ENCODE peak calls at places on chromosomes 13 and 19, in eight cellular contexts. One of them, this sample, is unnamed. For H3K9me3, the result is how much of the 10 kb centered on the place peaks cover.

GRCh38 chr19:47344425-47344824 is 4.7 kb upstream of the DHX34 start:
- DNase-seq in tibial nerve: no peak
- DNase-seq in breast epithelium: no peak
- DNase-seq in cardiac muscle cell: no peak
- DNase-seq in tibial artery: no peak
- DNase-seq in colonic mucosa: no peak
- DNase-seq in transverse colon: no peak
- DNase-seq in neural progenitor cell: no peak
- DNase-seq in this sample: no peak

GRCh38 chr19:41264581-41265375 is 606 bp downstream of the HNRNPUL1 start:
- DNase-seq in tibial nerve: peak
- DNase-seq in breast epithelium: peak
- DNase-seq in cardiac muscle cell: peak
- DNase-seq in tibial artery: peak
- DNase-seq in colonic mucosa: peak
- DNase-seq in transverse colon: peak
- DNase-seq in neural progenitor cell: peak
- DNase-seq in this sample: peak

GRCh38 chr13:100392709-100393630 is 195.6 kb downstream of the GGACT start:
- DNase-seq in tibial nerve: peak
- DNase-seq in breast epithelium: peak
- DNase-seq in cardiac muscle cell: peak
- DNase-seq in tibial artery: peak
- DNase-seq in colonic mucosa: peak
- DNase-seq in transverse colon: peak
- DNase-seq in neural progenitor cell: no peak
- DNase-seq in this sample: peak

GRCh38 chr13:113654591-113655357 is 3.2 kb downstream of the ATP4B start:
- DNase-seq in tibial nerve: no peak
- DNase-seq in breast epithelium: no peak
- DNase-seq in cardiac muscle cell: no peak
- DNase-seq in tibial artery: peak
- DNase-seq in colonic mucosa: no peak
- DNase-seq in transverse colon: peak
- DNase-seq in neural progenitor cell: no peak
- DNase-seq in this sample: peak

GRCh38 chr13:30835442-30835841 is 70.6 kb upstream of the MEDAG start:
- DNase-seq in tibial nerve: no peak
- DNase-seq in breast epithelium: no peak
- DNase-seq in cardiac muscle cell: peak
- DNase-seq in tibial artery: no peak
- DNase-seq in colonic mucosa: peak
- DNase-seq in transverse colon: peak
- DNase-seq in neural progenitor cell: no peak
- DNase-seq in this sample: no peak

GRCh38 chr19:15595069-15595468 is 19.9 kb upstream of the CYP4F8 start:
- DNase-seq in tibial nerve: no peak
- DNase-seq in breast epithelium: no peak
- DNase-seq in cardiac muscle cell: no peak
- DNase-seq in tibial artery: no peak
- DNase-seq in colonic mucosa: no peak
- DNase-seq in transverse colon: no peak
- DNase-seq in neural progenitor cell: no peak
- DNase-seq in this sample: no peak

GRCh38 chr13:98486412-98486811 is 90.5 kb downstream of the STK24 start:
- DNase-seq in tibial nerve: no peak
- DNase-seq in breast epithelium: no peak
- DNase-seq in cardiac muscle cell: no peak
- DNase-seq in tibial artery: no peak
- DNase-seq in colonic mucosa: no peak
- DNase-seq in transverse colon: no peak
- DNase-seq in neural progenitor cell: no peak
- DNase-seq in this sample: no peak

GRCh38 chr19:5676711-5677110 is 3.6 kb downstream of the MICOS13 start:
- DNase-seq in tibial nerve: no peak
- DNase-seq in breast epithelium: no peak
- DNase-seq in cardiac muscle cell: no peak
- DNase-seq in tibial artery: no peak
- DNase-seq in colonic mucosa: no peak
- DNase-seq in transverse colon: no peak
- DNase-seq in neural progenitor cell: no peak
- DNase-seq in this sample: no peak

GRCh38 chr13:108877300-108877699 is 247.9 kb downstream of the MYO16 start:
- DNase-seq in tibial nerve: no peak
- DNase-seq in breast epithelium: no peak
- DNase-seq in cardiac muscle cell: no peak
- DNase-seq in tibial artery: no peak
- DNase-seq in colonic mucosa: no peak
- DNase-seq in transverse colon: no peak
- DNase-seq in neural progenitor cell: no peak
- DNase-seq in this sample: no peak

GRCh38 chr13:63691474-63691873 is 2275.8 kb upstream of the PCDH20 start:
- DNase-seq in tibial nerve: no peak
- DNase-seq in breast epithelium: no peak
- DNase-seq in cardiac muscle cell: no peak
- DNase-seq in tibial artery: no peak
- DNase-seq in colonic mucosa: no peak
- DNase-seq in transverse colon: no peak
- DNase-seq in neural progenitor cell: no peak
- DNase-seq in this sample: no peak

GRCh38 chr13:20370815-20371421 is 138.8 kb upstream of the GJB6 start:
- DNase-seq in tibial nerve: no peak
- DNase-seq in breast epithelium: no peak
- DNase-seq in cardiac muscle cell: no peak
- DNase-seq in tibial artery: no peak
- DNase-seq in colonic mucosa: no peak
- DNase-seq in transverse colon: no peak
- DNase-seq in neural progenitor cell: no peak
- DNase-seq in this sample: no peak

GRCh38 chr19:53132231-53132991 is at the start of gene ZNF415:
- DNase-seq in tibial nerve: peak
- DNase-seq in breast epithelium: peak
- DNase-seq in cardiac muscle cell: peak
- DNase-seq in tibial artery: peak
- DNase-seq in colonic mucosa: peak
- DNase-seq in transverse colon: peak
- DNase-seq in neural progenitor cell: peak
- DNase-seq in this sample: peak

GRCh38 chr13:71674776-71675352 is 192.1 kb downstream of the DACH1 start:
- DNase-seq in tibial nerve: no peak
- DNase-seq in breast epithelium: no peak
- DNase-seq in cardiac muscle cell: no peak
- DNase-seq in tibial artery: no peak
- DNase-seq in colonic mucosa: no peak
- DNase-seq in transverse colon: no peak
- DNase-seq in neural progenitor cell: no peak
- DNase-seq in this sample: no peak

GRCh38 chr13:71677114-71677513 is 189.9 kb downstream of the DACH1 start:
- DNase-seq in tibial nerve: no peak
- DNase-seq in breast epithelium: no peak
- DNase-seq in cardiac muscle cell: no peak
- DNase-seq in tibial artery: no peak
- DNase-seq in colonic mucosa: no peak
- DNase-seq in transverse colon: no peak
- DNase-seq in neural progenitor cell: no peak
- DNase-seq in this sample: no peak

DNA sequence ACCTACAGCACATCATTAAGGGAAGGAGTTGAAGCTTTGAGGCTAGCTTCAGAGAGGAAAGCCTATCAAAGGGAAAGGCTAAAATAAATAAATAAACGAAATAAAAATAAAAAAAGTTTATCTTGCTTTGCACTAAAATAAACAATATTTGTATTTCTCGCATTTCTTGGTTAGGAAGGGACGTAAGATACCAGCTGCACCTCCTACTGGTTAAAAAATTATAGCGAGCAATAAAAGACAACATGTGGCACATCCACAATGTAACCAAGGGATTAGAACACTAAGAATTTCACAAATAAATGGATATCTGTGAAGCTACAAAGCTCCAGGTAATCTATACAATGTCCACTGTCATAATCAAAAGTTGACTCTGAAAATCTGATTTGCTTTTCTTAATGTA is 194.5 kb downstream of the DACH1 start:
- DNase-seq in tibial nerve: no peak
- DNase-seq in breast epithelium: no peak
- DNase-seq in cardiac muscle cell: peak
- DNase-seq in tibial artery: no peak
- DNase-seq in colonic mucosa: no peak
- DNase-seq in transverse colon: no peak
- DNase-seq in neural progenitor cell: no peak
- DNase-seq in this sample: no peak
- TF ChIP-seq CTCF in tibial nerve: no peak
- TF ChIP-seq CTCF in breast epithelium: no peak
- TF ChIP-seq CTCF in cardiac muscle cell: peak
- TF ChIP-seq CTCF in tibial artery: no peak
- TF ChIP-seq CTCF in colonic mucosa: no peak
- TF ChIP-seq CTCF in transverse colon: no peak
- TF ChIP-seq CTCF in neural progenitor cell: peak
- TF ChIP-seq CTCF in this sample: no peak

DNA sequence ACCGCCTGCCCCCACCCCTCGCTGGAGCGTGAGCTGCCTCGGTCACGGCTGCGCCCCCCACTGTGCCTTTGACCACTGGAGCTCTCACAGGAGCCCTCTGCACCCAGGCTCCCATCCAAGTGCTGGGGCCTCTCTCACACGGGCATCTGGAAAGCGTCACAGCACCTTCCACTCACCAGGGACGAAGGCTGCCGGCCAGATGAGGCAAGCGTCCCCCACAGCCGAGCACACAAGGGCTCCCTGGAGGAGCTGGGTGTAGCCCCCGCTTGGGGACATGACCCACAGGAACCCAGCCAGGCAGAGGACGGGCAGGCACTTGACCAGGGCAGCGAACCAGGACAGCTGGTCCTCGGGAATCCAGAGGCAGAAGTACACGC is 560 bp downstream of the TMEM86B start:
- DNase-seq in tibial nerve: no peak
- DNase-seq in breast epithelium: no peak
- DNase-seq in cardiac muscle cell: no peak
- DNase-seq in tibial artery: no peak
- DNase-seq in colonic mucosa: no peak
- DNase-seq in transverse colon: no peak
- DNase-seq in neural progenitor cell: no peak
- DNase-seq in this sample: no peak
- H3K4me3 ChIP-seq in tibial nerve: no peak
- H3K4me3 ChIP-seq in breast epithelium: no peak
- H3K4me3 ChIP-seq in cardiac muscle cell: no peak
- H3K4me3 ChIP-seq in tibial artery: no peak
- H3K4me3 ChIP-seq in colonic mucosa: no peak
- H3K4me3 ChIP-seq in transverse colon: no peak
- H3K4me3 ChIP-seq in neural progenitor cell: no peak
- H3K4me3 ChIP-seq in this sample: no peak

DNA sequence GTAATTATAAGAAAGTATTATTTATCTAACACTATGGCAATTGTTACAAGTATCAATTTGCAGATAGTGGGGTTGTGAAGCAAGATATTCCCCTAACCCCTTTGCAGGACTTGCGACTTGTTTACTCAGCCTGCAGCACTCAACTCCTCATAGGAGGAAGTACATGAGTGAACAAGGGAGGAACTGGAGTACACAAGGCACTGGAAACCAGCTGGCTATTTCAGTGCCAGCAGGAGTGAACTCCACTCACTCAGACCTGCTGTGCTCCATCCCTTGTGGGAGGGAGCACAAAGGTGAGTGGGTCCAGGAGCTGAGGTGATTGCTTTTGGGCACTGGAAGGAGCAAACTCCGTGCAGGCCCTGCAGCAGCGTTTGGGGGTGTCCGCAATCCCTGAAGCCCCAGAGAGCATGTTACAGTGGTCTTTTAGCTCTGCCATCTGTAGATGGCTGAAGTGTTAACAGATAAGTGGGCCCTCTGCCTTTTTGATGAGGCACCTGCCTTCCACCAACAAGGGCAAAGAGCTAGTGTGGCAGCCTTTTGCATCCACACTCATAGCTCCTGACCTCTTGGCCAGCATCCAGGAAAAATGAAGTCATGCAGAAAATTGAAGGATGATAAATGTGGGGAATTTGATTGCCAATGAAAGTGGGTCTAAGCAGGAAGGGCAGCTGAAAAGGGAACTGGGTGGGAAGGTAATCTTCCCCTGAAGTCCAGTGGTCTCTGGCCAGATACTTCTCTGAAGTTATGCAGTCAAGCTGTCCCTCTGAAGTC is 802.2 kb upstream of the MIR17HG start:
- DNase-seq in tibial nerve: no peak
- DNase-seq in breast epithelium: no peak
- DNase-seq in cardiac muscle cell: peak
- DNase-seq in tibial artery: no peak
- DNase-seq in colonic mucosa: no peak
- DNase-seq in transverse colon: no peak
- DNase-seq in neural progenitor cell: no peak
- DNase-seq in this sample: no peak
- H3K9me3 ChIP-seq in tibial nerve: under half
- H3K9me3 ChIP-seq in breast epithelium: under half
- H3K9me3 ChIP-seq in cardiac muscle cell: under half
- H3K9me3 ChIP-seq in tibial artery: under half
- H3K9me3 ChIP-seq in colonic mucosa: under half
- H3K9me3 ChIP-seq in transverse colon: under half
- H3K9me3 ChIP-seq in neural progenitor cell: under half
- H3K9me3 ChIP-seq in this sample: under half

GRCh38 chr19:7475665-7476064 is 13.2 kb downstream of the PEX11G start:
- DNase-seq in tibial nerve: no peak
- DNase-seq in breast epithelium: no peak
- DNase-seq in cardiac muscle cell: no peak
- DNase-seq in tibial artery: no peak
- DNase-seq in colonic mucosa: no peak
- DNase-seq in transverse colon: no peak
- DNase-seq in neural progenitor cell: no peak
- DNase-seq in this sample: no peak

GRCh38 chr19:7477758-7478157 is 11.1 kb downstream of the PEX11G start:
- DNase-seq in tibial nerve: no peak
- DNase-seq in breast epithelium: no peak
- DNase-seq in cardiac muscle cell: no peak
- DNase-seq in tibial artery: no peak
- DNase-seq in colonic mucosa: no peak
- DNase-seq in transverse colon: no peak
- DNase-seq in neural progenitor cell: no peak
- DNase-seq in this sample: no peak

GRCh38 chr19:7478173-7478842 is 10.5 kb downstream of the PEX11G start:
- DNase-seq in tibial nerve: no peak
- DNase-seq in breast epithelium: peak
- DNase-seq in cardiac muscle cell: no peak
- DNase-seq in tibial artery: no peak
- DNase-seq in colonic mucosa: no peak
- DNase-seq in transverse colon: no peak
- DNase-seq in neural progenitor cell: no peak
- DNase-seq in this sample: no peak

GRCh38 chr19:7476941-7477494 is 11.8 kb downstream of the PEX11G start:
- DNase-seq in tibial nerve: no peak
- DNase-seq in breast epithelium: no peak
- DNase-seq in cardiac muscle cell: no peak
- DNase-seq in tibial artery: no peak
- DNase-seq in colonic mucosa: no peak
- DNase-seq in transverse colon: no peak
- DNase-seq in neural progenitor cell: no peak
- DNase-seq in this sample: no peak

DNA sequence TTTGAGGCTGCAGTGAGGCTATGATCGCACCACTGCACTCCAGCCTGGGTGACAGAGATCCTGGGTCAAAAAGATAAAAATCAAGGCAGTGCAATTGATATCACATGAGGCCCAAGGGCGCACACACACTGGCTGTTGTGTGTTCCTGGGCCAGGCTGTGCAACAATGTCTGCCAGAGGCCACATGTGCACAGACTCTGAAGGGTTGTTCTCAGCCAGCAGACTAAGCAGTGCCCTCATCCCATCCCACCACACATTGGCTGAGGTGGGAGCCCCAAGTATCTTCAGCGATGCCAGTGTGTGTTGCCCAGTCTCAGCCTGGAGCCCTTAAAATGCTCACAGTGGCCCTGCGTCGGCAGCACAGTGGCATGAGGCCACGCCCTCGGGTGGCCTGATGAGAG is 12.6 kb downstream of the PEX11G start:
- DNase-seq in tibial nerve: no peak
- DNase-seq in breast epithelium: no peak
- DNase-seq in cardiac muscle cell: no peak
- DNase-seq in tibial artery: no peak
- DNase-seq in colonic mucosa: no peak
- DNase-seq in transverse colon: no peak
- DNase-seq in neural progenitor cell: no peak
- DNase-seq in this sample: no peak
- TF ChIP-seq CTCF in tibial nerve: no peak
- TF ChIP-seq CTCF in breast epithelium: no peak
- TF ChIP-seq CTCF in cardiac muscle cell: no peak
- TF ChIP-seq CTCF in tibial artery: no peak
- TF ChIP-seq CTCF in colonic mucosa: no peak
- TF ChIP-seq CTCF in transverse colon: no peak
- TF ChIP-seq CTCF in neural progenitor cell: no peak
- TF ChIP-seq CTCF in this sample: no peak